ENCODE peak calls at places on chromosomes 12 and 14, in eight cellular contexts. One of them, this sample, is unnamed.

GRCh38 chr12:127125607-127126259 is 1141.2 kb upstream of the TMEM132C start:
- DNase-seq in pancreas: no peak
- DNase-seq in HFF-Myc: peak; percentile 35
- DNase-seq in neural crest cell: no peak
- DNase-seq in heart left ventricle: no peak
- DNase-seq in AG09309: peak; percentile 56
- DNase-seq in IMR-90: peak; percentile 70
- DNase-seq in hepatocyte: peak; percentile 74
- DNase-seq in this sample: no peak

GRCh38 chr14:35403085-35403396 is 1.5 kb downstream of the NFKBIA start:
- DNase-seq in pancreas: peak; percentile 51
- DNase-seq in HFF-Myc: no peak
- DNase-seq in neural crest cell: no peak
- DNase-seq in heart left ventricle: no peak
- DNase-seq in AG09309: no peak
- DNase-seq in IMR-90: peak; percentile 58
- DNase-seq in hepatocyte: peak; percentile 33
- DNase-seq in this sample: no peak

GRCh38 chr12:5507536-5507935 is 75.6 kb downstream of the NTF3 start:
- DNase-seq in pancreas: no peak
- DNase-seq in HFF-Myc: no peak
- DNase-seq in neural crest cell: no peak
- DNase-seq in heart left ventricle: no peak
- DNase-seq in AG09309: no peak
- DNase-seq in IMR-90: peak; percentile 59
- DNase-seq in hepatocyte: no peak
- DNase-seq in this sample: no peak

GRCh38 chr12:67370979-67371378 is 101.8 kb downstream of the CAND1 start:
- DNase-seq in pancreas: no peak
- DNase-seq in HFF-Myc: no peak
- DNase-seq in neural crest cell: no peak
- DNase-seq in heart left ventricle: no peak
- DNase-seq in AG09309: no peak
- DNase-seq in IMR-90: no peak
- DNase-seq in hepatocyte: no peak
- DNase-seq in this sample: no peak

GRCh38 chr14:96198430-96199133 is 6.1 kb upstream of the BDKRB2 start:
- DNase-seq in pancreas: no peak
- DNase-seq in HFF-Myc: no peak
- DNase-seq in neural crest cell: no peak
- DNase-seq in heart left ventricle: no peak
- DNase-seq in AG09309: no peak
- DNase-seq in IMR-90: no peak
- DNase-seq in hepatocyte: no peak
- DNase-seq in this sample: no peak

GRCh38 chr12:69354561-69355187 is 4.9 kb upstream of the YEATS4 start:
- DNase-seq in pancreas: no peak
- DNase-seq in HFF-Myc: no peak
- DNase-seq in neural crest cell: no peak
- DNase-seq in heart left ventricle: no peak
- DNase-seq in AG09309: no peak
- DNase-seq in IMR-90: no peak
- DNase-seq in hepatocyte: no peak
- DNase-seq in this sample: no peak

GRCh38 chr14:95535226-95536021 is 574 bp downstream of the GLRX5 start:
- DNase-seq in pancreas: peak; percentile 55
- DNase-seq in HFF-Myc: no peak
- DNase-seq in neural crest cell: no peak
- DNase-seq in heart left ventricle: no peak
- DNase-seq in AG09309: no peak
- DNase-seq in IMR-90: no peak
- DNase-seq in hepatocyte: peak; percentile 48
- DNase-seq in this sample: peak; percentile 50

GRCh38 chr12:22719745-22720144 is 94.8 kb downstream of the ETNK1 start:
- DNase-seq in pancreas: no peak
- DNase-seq in HFF-Myc: no peak
- DNase-seq in neural crest cell: no peak
- DNase-seq in heart left ventricle: no peak
- DNase-seq in AG09309: no peak
- DNase-seq in IMR-90: no peak
- DNase-seq in hepatocyte: no peak
- DNase-seq in this sample: no peak

GRCh38 chr12:69415471-69416275 is 54.5 kb upstream of the FRS2 start:
- DNase-seq in pancreas: peak; percentile 21
- DNase-seq in HFF-Myc: peak; percentile 94
- DNase-seq in neural crest cell: peak; percentile 25
- DNase-seq in heart left ventricle: peak; percentile 29
- DNase-seq in AG09309: peak; percentile 87
- DNase-seq in IMR-90: peak; percentile 95
- DNase-seq in hepatocyte: peak; percentile 74
- DNase-seq in this sample: peak; percentile 48

GRCh38 chr12:69341328-69341727 is 6.9 kb upstream of the LYZ start:
- DNase-seq in pancreas: no peak
- DNase-seq in HFF-Myc: no peak
- DNase-seq in neural crest cell: no peak
- DNase-seq in heart left ventricle: no peak
- DNase-seq in AG09309: no peak
- DNase-seq in IMR-90: no peak
- DNase-seq in hepatocyte: no peak
- DNase-seq in this sample: no peak

GRCh38 chr14:71365305-71365865 is 458.1 kb downstream of the PCNX1 start:
- DNase-seq in pancreas: no peak
- DNase-seq in HFF-Myc: no peak
- DNase-seq in neural crest cell: no peak
- DNase-seq in heart left ventricle: no peak
- DNase-seq in AG09309: no peak
- DNase-seq in IMR-90: peak; percentile 56
- DNase-seq in hepatocyte: no peak
- DNase-seq in this sample: no peak

GRCh38 chr14:64705406-64706118 is 1.3 kb downstream of the PLEKHG3 start:
- DNase-seq in pancreas: no peak
- DNase-seq in HFF-Myc: no peak
- DNase-seq in neural crest cell: no peak
- DNase-seq in heart left ventricle: no peak
- DNase-seq in AG09309: no peak
- DNase-seq in IMR-90: no peak
- DNase-seq in hepatocyte: peak; percentile 71
- DNase-seq in this sample: no peak

GRCh38 chr14:100376751-100377171 is 53.6 kb downstream of the SLC25A47 start:
- DNase-seq in pancreas: no peak
- DNase-seq in HFF-Myc: no peak
- DNase-seq in neural crest cell: no peak
- DNase-seq in heart left ventricle: no peak
- DNase-seq in AG09309: no peak
- DNase-seq in IMR-90: peak; percentile 23
- DNase-seq in hepatocyte: peak; percentile 35
- DNase-seq in this sample: peak; percentile 40

DNA sequence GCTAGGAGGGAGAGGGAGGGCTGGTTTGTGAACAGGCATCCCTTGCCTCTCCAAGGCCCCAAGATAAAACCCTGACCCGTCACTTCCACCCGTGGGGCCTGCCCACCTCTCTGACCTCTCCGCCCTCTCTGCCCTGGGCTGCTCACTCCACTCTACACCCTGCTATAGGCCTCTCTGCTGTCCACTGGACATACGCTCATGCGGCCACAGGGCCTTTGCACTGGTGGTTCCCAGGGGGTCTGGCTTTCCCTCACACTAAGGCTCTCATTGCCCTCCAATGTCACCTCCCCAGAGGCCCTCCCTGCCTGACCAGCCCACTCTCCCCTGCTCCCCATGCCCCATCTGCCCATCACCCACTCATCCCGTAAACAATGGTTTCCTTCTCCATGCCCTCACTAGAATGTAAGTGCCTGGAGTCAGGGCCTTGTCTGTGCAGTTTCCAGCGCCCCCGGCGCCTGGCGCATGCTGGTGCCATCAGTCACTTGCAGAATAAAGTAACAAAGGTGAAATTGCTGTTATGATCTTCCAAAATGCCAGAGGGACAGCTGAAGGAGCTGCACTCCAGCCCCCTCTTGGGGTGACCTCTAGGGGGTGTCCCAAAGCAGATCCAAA is 73.6 kb downstream of the RFLNA start:
- DNase-seq in pancreas: no peak
- DNase-seq in HFF-Myc: no peak
- DNase-seq in neural crest cell: no peak
- DNase-seq in heart left ventricle: no peak
- DNase-seq in AG09309: no peak
- DNase-seq in IMR-90: no peak
- DNase-seq in hepatocyte: no peak
- DNase-seq in this sample: no peak
- TF ChIP-seq CTCF in pancreas: no peak
- TF ChIP-seq CTCF in HFF-Myc: no peak
- TF ChIP-seq CTCF in neural crest cell: no peak
- TF ChIP-seq CTCF in heart left ventricle: no peak
- TF ChIP-seq CTCF in AG09309: no peak
- TF ChIP-seq CTCF in IMR-90: peak; percentile 10
- TF ChIP-seq CTCF in hepatocyte: no peak
- TF ChIP-seq CTCF in this sample: no peak

GRCh38 chr12:57813971-57814771 is 4.4 kb downstream of the AVIL start:
- DNase-seq in pancreas: no peak
- DNase-seq in HFF-Myc: no peak
- DNase-seq in neural crest cell: no peak
- DNase-seq in heart left ventricle: no peak
- DNase-seq in AG09309: no peak
- DNase-seq in IMR-90: no peak
- DNase-seq in hepatocyte: no peak
- DNase-seq in this sample: no peak
- TF ChIP-seq CTCF in pancreas: no peak
- TF ChIP-seq CTCF in HFF-Myc: no peak
- TF ChIP-seq CTCF in neural crest cell: no peak
- TF ChIP-seq CTCF in heart left ventricle: peak; percentile 20
- TF ChIP-seq CTCF in AG09309: peak; percentile 23
- TF ChIP-seq CTCF in IMR-90: no peak
- TF ChIP-seq CTCF in hepatocyte: no peak
- TF ChIP-seq CTCF in this sample: no peak

GRCh38 chr12:53748072-53748840 is 3.5 kb downstream of the CISTR start:
- DNase-seq in pancreas: no peak
- DNase-seq in HFF-Myc: no peak
- DNase-seq in neural crest cell: no peak
- DNase-seq in heart left ventricle: no peak
- DNase-seq in AG09309: no peak
- DNase-seq in IMR-90: no peak
- DNase-seq in hepatocyte: no peak
- DNase-seq in this sample: no peak
- TF ChIP-seq CTCF in pancreas: no peak
- TF ChIP-seq CTCF in HFF-Myc: no peak
- TF ChIP-seq CTCF in neural crest cell: no peak
- TF ChIP-seq CTCF in heart left ventricle: no peak
- TF ChIP-seq CTCF in AG09309: no peak
- TF ChIP-seq CTCF in IMR-90: no peak
- TF ChIP-seq CTCF in hepatocyte: no peak
- TF ChIP-seq CTCF in this sample: no peak

GRCh38 chr12:95820096-95820703 is 29.6 kb upstream of the NTN4 start:
- DNase-seq in pancreas: no peak
- DNase-seq in HFF-Myc: peak; percentile 20
- DNase-seq in neural crest cell: no peak
- DNase-seq in heart left ventricle: no peak
- DNase-seq in AG09309: no peak
- DNase-seq in IMR-90: peak; percentile 62
- DNase-seq in hepatocyte: peak; percentile 58
- DNase-seq in this sample: peak; percentile 50
- TF ChIP-seq CTCF in pancreas: peak; percentile 57
- TF ChIP-seq CTCF in HFF-Myc: peak; percentile 57
- TF ChIP-seq CTCF in neural crest cell: peak; percentile 62
- TF ChIP-seq CTCF in heart left ventricle: peak; percentile 70
- TF ChIP-seq CTCF in AG09309: peak; percentile 61
- TF ChIP-seq CTCF in IMR-90: peak; percentile 61
- TF ChIP-seq CTCF in hepatocyte: peak; percentile 62
- TF ChIP-seq CTCF in this sample: peak; percentile 36

GRCh38 chr12:43733687-43734086 is 24.9 kb downstream of the PUS7L start:
- DNase-seq in pancreas: no peak
- DNase-seq in HFF-Myc: no peak
- DNase-seq in neural crest cell: no peak
- DNase-seq in heart left ventricle: no peak
- DNase-seq in AG09309: no peak
- DNase-seq in IMR-90: no peak
- DNase-seq in hepatocyte: no peak
- DNase-seq in this sample: no peak
- TF ChIP-seq CTCF in pancreas: no peak
- TF ChIP-seq CTCF in HFF-Myc: no peak
- TF ChIP-seq CTCF in neural crest cell: no peak
- TF ChIP-seq CTCF in heart left ventricle: no peak
- TF ChIP-seq CTCF in AG09309: no peak
- TF ChIP-seq CTCF in IMR-90: no peak
- TF ChIP-seq CTCF in hepatocyte: no peak
- TF ChIP-seq CTCF in this sample: no peak

DNA sequence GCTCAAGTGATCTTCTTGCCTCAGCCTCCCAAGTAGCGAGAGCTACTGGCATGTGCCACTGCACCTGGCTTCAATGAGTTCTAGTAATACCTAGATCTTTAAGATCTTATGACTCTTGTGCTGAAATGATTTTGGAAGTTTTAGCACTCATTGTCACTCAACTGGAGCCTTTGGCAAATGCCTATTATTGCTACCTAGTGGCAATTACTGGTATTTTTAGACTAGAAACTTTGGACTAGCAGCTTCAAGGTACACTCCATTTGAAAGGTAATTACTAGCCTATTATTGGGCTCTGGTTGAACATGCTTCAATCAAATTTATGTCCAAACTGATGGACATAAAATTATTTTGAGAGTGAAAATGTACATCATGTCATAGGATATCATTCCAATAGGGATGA is 80.7 kb upstream of the MUCL1 start:
- DNase-seq in pancreas: no peak
- DNase-seq in HFF-Myc: no peak
- DNase-seq in neural crest cell: no peak
- DNase-seq in heart left ventricle: no peak
- DNase-seq in AG09309: no peak
- DNase-seq in IMR-90: no peak
- DNase-seq in hepatocyte: no peak
- DNase-seq in this sample: no peak
- TF ChIP-seq CTCF in pancreas: no peak
- TF ChIP-seq CTCF in HFF-Myc: no peak
- TF ChIP-seq CTCF in neural crest cell: peak; percentile 29
- TF ChIP-seq CTCF in heart left ventricle: no peak
- TF ChIP-seq CTCF in AG09309: no peak
- TF ChIP-seq CTCF in IMR-90: no peak
- TF ChIP-seq CTCF in hepatocyte: peak; percentile 5
- TF ChIP-seq CTCF in this sample: no peak

DNA sequence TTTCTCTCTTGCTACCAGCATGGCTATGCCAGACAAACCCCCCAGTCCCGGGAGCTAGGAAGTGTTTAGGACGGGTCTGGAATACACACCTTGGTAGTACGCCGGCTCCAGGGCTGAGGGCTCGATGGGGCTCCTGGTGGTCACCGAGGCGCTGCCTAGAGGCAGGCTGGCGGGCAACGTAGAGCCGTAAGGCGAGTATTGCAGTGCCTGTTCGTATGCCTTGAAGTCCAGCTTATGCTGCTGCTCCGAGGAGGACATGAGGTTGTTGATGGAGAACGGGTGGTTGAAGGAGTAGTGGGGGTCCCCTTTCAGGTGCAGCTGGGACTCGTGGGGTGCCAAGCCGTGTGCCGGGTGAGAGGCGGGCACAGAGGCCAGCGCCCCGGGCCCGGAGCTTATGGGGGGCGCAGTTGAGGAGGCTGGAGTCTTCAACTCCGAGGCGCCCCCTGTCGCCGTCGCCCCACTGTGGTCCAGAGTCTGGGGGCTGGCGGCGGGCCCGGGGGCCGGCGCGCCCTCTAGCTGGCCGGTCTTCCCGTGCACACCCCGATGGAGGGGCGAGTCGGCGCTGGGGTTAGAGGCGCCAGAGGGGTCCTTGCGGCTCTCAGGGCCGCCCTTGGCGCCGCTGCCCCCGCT is 3.6 kb downstream of the FOXA1 start:
- DNase-seq in pancreas: no peak
- DNase-seq in HFF-Myc: no peak
- DNase-seq in neural crest cell: no peak
- DNase-seq in heart left ventricle: no peak
- DNase-seq in AG09309: no peak
- DNase-seq in IMR-90: no peak
- DNase-seq in hepatocyte: peak; percentile 75
- DNase-seq in this sample: peak; percentile 50
- TF ChIP-seq CTCF in pancreas: no peak
- TF ChIP-seq CTCF in HFF-Myc: peak; percentile 16
- TF ChIP-seq CTCF in neural crest cell: peak; percentile 29
- TF ChIP-seq CTCF in heart left ventricle: no peak
- TF ChIP-seq CTCF in AG09309: no peak
- TF ChIP-seq CTCF in IMR-90: no peak
- TF ChIP-seq CTCF in hepatocyte: peak; percentile 37
- TF ChIP-seq CTCF in this sample: peak; percentile 22